ENCODE peak calls at places on chromosomes 3 and 15, in eight cellular contexts. O is endothelial cell of umbilical vein; K is heart left ventricle; A is psoas muscle; V is colonic mucosa; Z is stomach; L is IMR-90; U is CD8-positive, alpha-beta memory T cell. N is an unnamed sample.

GRCh38 chr3:133927543-133928066 is 31.9 kb upstream of the RAB6B start:
- DNase-seq in O (peak; percentile 37), Z (peak; percentile 61), A (peak; percentile 73), K (peak; percentile 66), L (no peak), V (peak; percentile 56), U (peak; percentile 71), N (peak; percentile 69)

GRCh38 chr3:25540187-25540765 is 112.2 kb downstream of the RARB start:
- DNase-seq in O (no peak), U (no peak), A (no peak), Z (no peak), V (no peak), K (no peak), L (no peak), N (no peak)

GRCh38 chr3:126208618-126209256 is 28.4 kb upstream of the ALDH1L1 start:
- DNase-seq in K (peak; percentile 89), O (peak; percentile 27), A (peak; percentile 84), U (no peak), Z (peak; percentile 84), V (peak; percentile 90), L (peak; percentile 89), N (peak; percentile 98)

GRCh38 chr3:42376397-42376798 is 34.0 kb downstream of the LYZL4 start:
- DNase-seq in V (no peak), K (peak; percentile 33), Z (no peak), O (peak; percentile 17), A (peak; percentile 24), L (peak; percentile 72), U (no peak), N (peak; percentile 28)

GRCh38 chr3:107767897-107768605 is 245.3 kb downstream of the BBX start:
- DNase-seq in O (no peak), L (no peak), V (no peak), Z (no peak), A (no peak), K (no peak), U (no peak), N (peak; percentile 37)

GRCh38 chr3:16993227-16993626 is 108.5 kb downstream of the PLCL2 start:
- DNase-seq in A (no peak), O (no peak), V (no peak), K (no peak), U (no peak), Z (no peak), L (peak; percentile 52), N (no peak)

GRCh38 chr15:98776607-98777281 is 128.4 kb downstream of the IGF1R start:
- DNase-seq in O (no peak), V (no peak), Z (peak; percentile 58), U (no peak), L (peak; percentile 50), K (peak; percentile 42), A (peak; percentile 39), N (no peak)

GRCh38 chr3:125436921-125437320 is 61.8 kb upstream of the ZNF148 start:
- DNase-seq in Z (no peak), A (no peak), K (no peak), U (no peak), L (no peak), O (no peak), V (no peak), N (no peak)

GRCh38 chr3:53776494-53777101 is 69.6 kb downstream of the CHDH start:
- DNase-seq in V (no peak), O (no peak), K (no peak), U (no peak), A (no peak), Z (no peak), L (peak; percentile 8), N (no peak)

GRCh38 chr3:3200632-3201212 is 21.2 kb upstream of the CRBN start:
- DNase-seq in K (no peak), U (no peak), A (no peak), O (peak; percentile 48), L (peak; percentile 62), Z (peak; percentile 41), V (peak; percentile 38), N (peak; percentile 68)

GRCh38 chr15:62348119-62348518 is 183.0 kb upstream of the C2CD4B start:
- DNase-seq in A (no peak), K (no peak), U (no peak), V (no peak), O (no peak), L (no peak), Z (no peak), N (no peak)

GRCh38 chr3:129604942-129605592 is 1.4 kb downstream of the PLXND1 start:
- DNase-seq in A (peak; percentile 14), U (no peak), O (no peak), Z (no peak), V (no peak), L (no peak), K (no peak), N (no peak)

GRCh38 chr3:113532698-113533533 is 561 bp downstream of the SIDT1 start:
- DNase-seq in L (no peak), K (no peak), O (peak; percentile 23), U (peak; percentile 20), V (peak; percentile 49), Z (peak; percentile 47), A (peak; percentile 29), N (peak; percentile 19)

GRCh38 chr3:146247906-146248305 is 3.0 kb downstream of the PLSCR4 start:
- DNase-seq in K (no peak), O (peak; percentile 39), A (no peak), V (no peak), L (no peak), U (no peak), Z (no peak), N (no peak)

DNA sequence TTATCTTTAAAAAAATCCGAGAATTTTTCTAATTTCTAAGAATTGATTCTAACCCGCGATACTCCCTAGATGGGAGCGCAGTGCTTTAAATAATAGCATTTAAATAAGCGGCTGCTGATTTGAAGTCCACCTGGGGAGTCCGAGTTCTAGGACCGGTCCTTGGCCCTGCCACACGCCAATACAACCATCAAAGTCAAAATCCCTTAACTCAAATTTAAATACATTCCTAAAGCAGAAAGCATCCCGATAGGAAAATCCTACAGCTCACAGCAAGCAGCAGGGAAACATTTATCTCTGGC is 508 bp upstream of the ECT2 start:
- DNase-seq in V (no peak), A (no peak), Z (no peak), O (no peak), U (no peak), K (no peak), L (no peak), N (no peak)
- H3K27ac ChIP-seq in V (peak overlapping the region; percentile 83), A (peak overlapping the region; percentile 66), Z (no peak overlapping the region), O (peak overlapping the region; percentile 97), U (peak overlapping the region; percentile 83), K (peak overlapping the region; percentile 78), L (peak overlapping the region; percentile 63), N (peak overlapping the region; percentile 90)

GRCh38 chr3:127254730-127255129 is 33.1 kb downstream of the PRR20G start:
- DNase-seq in O (no peak), V (no peak), U (no peak), Z (no peak), A (no peak), L (no peak), K (no peak), N (peak; percentile 32)

GRCh38 chr3:127255516-127255915 is 32.3 kb downstream of the PRR20G start:
- DNase-seq in U (no peak), V (no peak), K (no peak), L (no peak), Z (no peak), O (no peak), A (no peak), N (no peak)

GRCh38 chr3:127252446-127252845 is 35.4 kb downstream of the PRR20G start:
- DNase-seq in Z (no peak), V (no peak), U (no peak), L (no peak), A (no peak), K (no peak), O (no peak), N (no peak)

GRCh38 chr3:127253491-127253890 is 34.4 kb downstream of the PRR20G start:
- DNase-seq in L (no peak), O (no peak), U (no peak), V (no peak), A (no peak), Z (no peak), K (no peak), N (no peak)

GRCh38 chr3:127254001-127254400 is 33.8 kb downstream of the PRR20G start:
- DNase-seq in A (no peak), U (no peak), O (no peak), V (no peak), K (no peak), L (no peak), Z (no peak), N (no peak)
- H3K27ac ChIP-seq in A (no peak overlapping the region), U (no peak overlapping the region), O (no peak overlapping the region), V (no peak overlapping the region), K (no peak overlapping the region), L (no peak overlapping the region), Z (no peak overlapping the region), N (no peak overlapping the region)

GRCh38 chr3:14533457-14533958 is 6.6 kb downstream of the GRIP2 start:
- DNase-seq in U (no peak), K (peak; percentile 23), Z (no peak), O (no peak), L (no peak), V (no peak), A (no peak), N (no peak)

GRCh38 chr3:14534379-14535191 is 5.6 kb downstream of the GRIP2 start:
- DNase-seq in Z (no peak), U (no peak), O (no peak), V (no peak), A (no peak), K (peak; percentile 21), L (no peak), N (peak; percentile 92)

GRCh38 chr3:14536837-14537589 is 3.1 kb downstream of the GRIP2 start:
- DNase-seq in Z (no peak), K (peak; percentile 16), A (no peak), O (no peak), L (no peak), U (no peak), V (no peak), N (peak; percentile 57)

GRCh38 chr3:14536055-14536815 is 3.9 kb downstream of the GRIP2 start:
- DNase-seq in L (no peak), U (no peak), Z (no peak), K (peak; percentile 2), V (no peak), O (no peak), A (no peak), N (no peak)

DNA sequence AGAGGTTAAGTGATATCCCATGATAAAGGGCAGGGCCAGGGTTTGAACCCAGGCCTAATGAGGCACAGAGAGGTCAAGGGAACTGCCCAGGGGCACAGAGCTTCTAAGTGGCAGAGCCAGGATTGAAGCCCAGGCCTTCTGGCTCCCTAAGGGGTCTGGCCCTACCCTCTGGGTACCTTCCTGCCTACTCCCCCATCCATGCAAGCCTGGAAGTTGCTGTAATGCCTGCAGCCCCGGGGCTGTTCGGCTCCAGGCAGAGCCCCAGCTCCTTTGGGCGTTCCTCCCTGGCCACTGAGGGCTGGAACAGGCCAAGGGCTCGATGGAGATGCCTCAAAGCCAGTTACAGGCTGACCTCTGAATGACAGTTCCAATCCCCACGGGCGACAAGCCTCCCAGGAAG is 4.5 kb downstream of the GRIP2 start:
- DNase-seq in L (no peak), V (no peak), Z (no peak), U (no peak), A (no peak), K (peak; percentile 14), O (no peak), N (no peak)
- H3K27ac ChIP-seq in L (no peak overlapping the region), V (no peak overlapping the region), Z (no peak overlapping the region), U (no peak overlapping the region), A (peak overlapping the region; percentile 83), K (peak overlapping the region; percentile 87), O (no peak overlapping the region), N (peak overlapping the region; percentile 50)

DNA sequence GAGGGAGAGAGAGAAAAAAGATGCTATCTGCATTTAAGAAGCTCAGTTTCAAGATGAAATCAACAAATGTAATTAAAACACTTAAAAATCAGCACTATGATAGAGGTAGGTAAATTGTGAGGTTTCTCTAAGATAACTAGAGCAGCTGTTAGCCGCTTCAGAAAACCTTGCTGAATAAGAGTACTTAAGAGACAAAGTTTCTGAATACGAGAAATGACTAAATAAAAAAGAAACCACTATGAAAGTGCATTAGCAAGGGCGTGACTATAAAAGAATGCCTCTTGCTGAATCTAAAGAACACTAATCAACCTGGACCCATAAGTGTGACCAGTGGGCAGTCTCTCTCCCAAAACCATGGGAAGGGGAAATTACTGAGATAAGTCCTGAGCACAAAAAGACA is 41.8 kb downstream of the IQCB1 start:
- DNase-seq in V (no peak), O (no peak), Z (no peak), U (no peak), K (no peak), A (no peak), L (no peak), N (no peak)
- H3K27ac ChIP-seq in V (no peak overlapping the region), O (no peak overlapping the region), Z (no peak overlapping the region), U (no peak overlapping the region), K (no peak overlapping the region), A (no peak overlapping the region), L (no peak overlapping the region), N (no peak overlapping the region)